ENCODE peak calls at places on chromosomes 16 and 17, in six cellular contexts. L is skeletal muscle cell, R is prostate gland, Q is NCI-H1048, F is pons, C is progenitor cell of endocrine pancreas. B is an unnamed sample.

GRCh38 chr16:88700636-88701482 is 5.3 kb downstream of the RNF166 start:
- DNase-seq in L (peak; percentile 42), R (peak; percentile 46), Q (no peak), F (peak; percentile 58), C (no peak), B (peak; percentile 99)

GRCh38 chr16:85759631-85760419 is 8.9 kb upstream of the C16orf74 start:
- DNase-seq in L (no peak), R (no peak), Q (no peak), F (no peak), C (no peak), B (peak; percentile 77)

GRCh38 chr16:11976850-11977205 is 294 bp downstream of the SNX29 start:
- DNase-seq in L (no peak), R (no peak), Q (no peak), F (no peak), C (no peak), B (no peak)

GRCh38 chr17:17320188-17320910 is 17.2 kb downstream of the NT5M start:
- DNase-seq in L (no peak), R (no peak), Q (no peak), F (no peak), C (no peak), B (no peak)

GRCh38 chr17:60947100-60947499 is 269.4 kb downstream of the BCAS3 start:
- DNase-seq in L (no peak), R (no peak), Q (no peak), F (peak; percentile 30), C (no peak), B (no peak)

GRCh38 chr16:1211451-1212268 is 13.4 kb downstream of the TPSG1 start:
- DNase-seq in L (no peak), R (no peak), Q (no peak), F (no peak), C (no peak), B (no peak)

GRCh38 chr16:28192811-28193529 is 18.8 kb downstream of the XPO6 start:
- DNase-seq in L (no peak), R (no peak), Q (no peak), F (no peak), C (no peak), B (no peak)

GRCh38 chr16:48246066-48246465 is 1.3 kb downstream of the ABCC11 start:
- DNase-seq in L (no peak), R (no peak), Q (no peak), F (no peak), C (no peak), B (no peak)

GRCh38 chr16:61834082-61834481 is 202.2 kb downstream of the CDH8 start:
- DNase-seq in L (no peak), R (no peak), Q (no peak), F (no peak), C (no peak), B (no peak)

GRCh38 chr16:89658221-89658879 is 714 bp downstream of the SPATA33 start:
- DNase-seq in L (no peak), R (no peak), Q (no peak), F (no peak), C (no peak), B (peak; percentile 52)

GRCh38 chr16:54194008-54194731 is 92.4 kb downstream of the IRX3 start:
- DNase-seq in L (no peak), R (peak; percentile 76), Q (no peak), F (peak; percentile 54), C (no peak), B (peak; percentile 94)

GRCh38 chr16:46884513-46885293 is 541 bp downstream of the GPT2 start:
- DNase-seq in L (no peak), R (no peak), Q (no peak), F (peak; percentile 78), C (no peak), B (no peak)

GRCh38 chr16:53518550-53519416 is 15.8 kb upstream of the AKTIP start:
- DNase-seq in L (peak; percentile 54), R (no peak), Q (no peak), F (no peak), C (no peak), B (no peak)

GRCh38 chr16:878886-879285 is 78.4 kb upstream of the GNG13 start:
- DNase-seq in L (no peak), R (no peak), Q (no peak), F (no peak), C (no peak), B (no peak)

GRCh38 chr17:72457712-72458111 is 336.9 kb downstream of the SOX9 start:
- DNase-seq in L (no peak), R (no peak), Q (no peak), F (no peak), C (no peak), B (no peak)

GRCh38 chr16:84446596-84447392 is 57.7 kb downstream of the MEAK7 start:
- DNase-seq in L (no peak), R (no peak), Q (no peak), F (no peak), C (no peak), B (no peak)

GRCh38 chr17:65573283-65573603 is 11.8 kb upstream of the AXIN2 start:
- DNase-seq in L (no peak), R (no peak), Q (no peak), F (no peak), C (no peak), B (no peak)

GRCh38 chr17:82400830-82401229 is 17.3 kb upstream of the HEXD start:
- DNase-seq in L (no peak), R (no peak), Q (no peak), F (peak; percentile 25), C (no peak), B (peak; percentile 91)

GRCh38 chr17:78390241-78391050 is 12.0 kb downstream of the PGS1 start:
- DNase-seq in L (peak; percentile 93), R (no peak), Q (no peak), F (no peak), C (no peak), B (peak; percentile 34)

GRCh38 chr16:71671165-71671564 is 45.2 kb downstream of the MARVELD3 start:
- DNase-seq in L (no peak), R (no peak), Q (no peak), F (no peak), C (no peak), B (no peak)

GRCh38 chr16:71201556-71201955 is 29.0 kb downstream of the HYDIN start:
- DNase-seq in L (no peak), R (no peak), Q (no peak), F (no peak), C (no peak), B (no peak)

GRCh38 chr16:4081035-4081434 is 35.2 kb downstream of the ADCY9 start:
- DNase-seq in L (no peak), R (no peak), Q (no peak), F (no peak), C (no peak), B (no peak)

GRCh38 chr16:83350466-83350865 is 457.3 kb upstream of the HSBP1 start:
- DNase-seq in L (no peak), R (no peak), Q (no peak), F (no peak), C (no peak), B (no peak)

GRCh38 chr16:76201385-76201784 is 75.8 kb upstream of the CNTNAP4 start:
- DNase-seq in L (no peak), R (no peak), Q (no peak), F (no peak), C (no peak), B (no peak)

GRCh38 chr16:5062790-5063765 is 2.7 kb downstream of the C16orf89 start:
- DNase-seq in L (no peak), R (no peak), Q (no peak), F (no peak), C (no peak), B (no peak)

GRCh38 chr17:19876524-19877161 is 8.9 kb upstream of the ULK2 start:
- DNase-seq in L (no peak), R (no peak), Q (no peak), F (peak; percentile 84), C (no peak), B (peak; percentile 85)

GRCh38 chr16:80081851-80082250 is 458.9 kb upstream of the DYNLRB2 start:
- DNase-seq in L (no peak), R (no peak), Q (no peak), F (no peak), C (no peak), B (no peak)

B was measured in Right ventricle myocardium inferior.